ENCODE peak calls at places on chromosome 22, in eight cellular contexts. One of them, this sample, is unnamed.

GRCh38 chr22:38315801-38316339 is 1.4 kb downstream of the CSNK1E start:
- DNase-seq in CD14-positive monocyte: no peak
- DNase-seq in fibroblast of mammary gland: no peak
- DNase-seq in NCI-H524: no peak
- DNase-seq in amniotic stem cell: no peak
- DNase-seq in stimulated activated naive CD4-positive, alpha-beta T cell: no peak
- DNase-seq in naive thymus-derived CD4-positive, alpha-beta T cell: peak
- DNase-seq in heart left ventricle: no peak
- DNase-seq in this sample: no peak

GRCh38 chr22:27175444-27175843 is 518.1 kb downstream of the MIAT start:
- DNase-seq in CD14-positive monocyte: no peak
- DNase-seq in fibroblast of mammary gland: no peak
- DNase-seq in NCI-H524: no peak
- DNase-seq in amniotic stem cell: no peak
- DNase-seq in stimulated activated naive CD4-positive, alpha-beta T cell: no peak
- DNase-seq in naive thymus-derived CD4-positive, alpha-beta T cell: no peak
- DNase-seq in heart left ventricle: no peak
- DNase-seq in this sample: no peak

GRCh38 chr22:49969751-49970527 is 9.4 kb downstream of the PIM3 start:
- DNase-seq in CD14-positive monocyte: peak
- DNase-seq in fibroblast of mammary gland: no peak
- DNase-seq in NCI-H524: no peak
- DNase-seq in amniotic stem cell: no peak
- DNase-seq in stimulated activated naive CD4-positive, alpha-beta T cell: no peak
- DNase-seq in naive thymus-derived CD4-positive, alpha-beta T cell: no peak
- DNase-seq in heart left ventricle: peak
- DNase-seq in this sample: peak

GRCh38 chr22:46574993-46575914 is 37.8 kb upstream of the CELSR1 start:
- DNase-seq in CD14-positive monocyte: peak
- DNase-seq in fibroblast of mammary gland: no peak
- DNase-seq in NCI-H524: no peak
- DNase-seq in amniotic stem cell: no peak
- DNase-seq in stimulated activated naive CD4-positive, alpha-beta T cell: no peak
- DNase-seq in naive thymus-derived CD4-positive, alpha-beta T cell: no peak
- DNase-seq in heart left ventricle: no peak
- DNase-seq in this sample: no peak

GRCh38 chr22:48800036-48800885 is 1027.4 kb downstream of the BRD1 start:
- DNase-seq in CD14-positive monocyte: no peak
- DNase-seq in fibroblast of mammary gland: no peak
- DNase-seq in NCI-H524: no peak
- DNase-seq in amniotic stem cell: no peak
- DNase-seq in stimulated activated naive CD4-positive, alpha-beta T cell: no peak
- DNase-seq in naive thymus-derived CD4-positive, alpha-beta T cell: peak
- DNase-seq in heart left ventricle: no peak
- DNase-seq in this sample: no peak

GRCh38 chr22:44489026-44489425 is 9.0 kb downstream of the RTL6 start:
- DNase-seq in CD14-positive monocyte: no peak
- DNase-seq in fibroblast of mammary gland: no peak
- DNase-seq in NCI-H524: no peak
- DNase-seq in amniotic stem cell: no peak
- DNase-seq in stimulated activated naive CD4-positive, alpha-beta T cell: no peak
- DNase-seq in naive thymus-derived CD4-positive, alpha-beta T cell: no peak
- DNase-seq in heart left ventricle: no peak
- DNase-seq in this sample: no peak

GRCh38 chr22:43230571-43230970 is 43.6 kb upstream of the TTLL12 start:
- DNase-seq in CD14-positive monocyte: no peak
- DNase-seq in fibroblast of mammary gland: no peak
- DNase-seq in NCI-H524: no peak
- DNase-seq in amniotic stem cell: no peak
- DNase-seq in stimulated activated naive CD4-positive, alpha-beta T cell: no peak
- DNase-seq in naive thymus-derived CD4-positive, alpha-beta T cell: no peak
- DNase-seq in heart left ventricle: no peak
- DNase-seq in this sample: no peak

GRCh38 chr22:46774456-46775363 is 12.3 kb downstream of the TBC1D22A start:
- DNase-seq in CD14-positive monocyte: no peak
- DNase-seq in fibroblast of mammary gland: no peak
- DNase-seq in NCI-H524: no peak
- DNase-seq in amniotic stem cell: no peak
- DNase-seq in stimulated activated naive CD4-positive, alpha-beta T cell: no peak
- DNase-seq in naive thymus-derived CD4-positive, alpha-beta T cell: no peak
- DNase-seq in heart left ventricle: no peak
- DNase-seq in this sample: no peak

GRCh38 chr22:36405671-36406070 is 17.9 kb upstream of the MYH9 start:
- DNase-seq in CD14-positive monocyte: peak
- DNase-seq in fibroblast of mammary gland: no peak
- DNase-seq in NCI-H524: no peak
- DNase-seq in amniotic stem cell: no peak
- DNase-seq in stimulated activated naive CD4-positive, alpha-beta T cell: peak
- DNase-seq in naive thymus-derived CD4-positive, alpha-beta T cell: no peak
- DNase-seq in heart left ventricle: no peak
- DNase-seq in this sample: peak

GRCh38 chr22:36368359-36368983 is 19.3 kb downstream of the MYH9 start:
- DNase-seq in CD14-positive monocyte: no peak
- DNase-seq in fibroblast of mammary gland: peak
- DNase-seq in NCI-H524: no peak
- DNase-seq in amniotic stem cell: peak
- DNase-seq in stimulated activated naive CD4-positive, alpha-beta T cell: no peak
- DNase-seq in naive thymus-derived CD4-positive, alpha-beta T cell: peak
- DNase-seq in heart left ventricle: peak
- DNase-seq in this sample: no peak

GRCh38 chr22:37440875-37441274 is 13.6 kb upstream of the ELFN2 start:
- DNase-seq in CD14-positive monocyte: no peak
- DNase-seq in fibroblast of mammary gland: no peak
- DNase-seq in NCI-H524: no peak
- DNase-seq in amniotic stem cell: no peak
- DNase-seq in stimulated activated naive CD4-positive, alpha-beta T cell: no peak
- DNase-seq in naive thymus-derived CD4-positive, alpha-beta T cell: no peak
- DNase-seq in heart left ventricle: no peak
- DNase-seq in this sample: no peak

GRCh38 chr22:49564666-49565515 is 262.8 kb downstream of the BRD1 start:
- DNase-seq in CD14-positive monocyte: no peak
- DNase-seq in fibroblast of mammary gland: no peak
- DNase-seq in NCI-H524: no peak
- DNase-seq in amniotic stem cell: no peak
- DNase-seq in stimulated activated naive CD4-positive, alpha-beta T cell: no peak
- DNase-seq in naive thymus-derived CD4-positive, alpha-beta T cell: no peak
- DNase-seq in heart left ventricle: no peak
- DNase-seq in this sample: no peak

GRCh38 chr22:17264321-17265052 is 45.3 kb upstream of the ADA2 start:
- DNase-seq in CD14-positive monocyte: no peak
- DNase-seq in fibroblast of mammary gland: peak
- DNase-seq in NCI-H524: peak
- DNase-seq in amniotic stem cell: no peak
- DNase-seq in stimulated activated naive CD4-positive, alpha-beta T cell: no peak
- DNase-seq in naive thymus-derived CD4-positive, alpha-beta T cell: no peak
- DNase-seq in heart left ventricle: peak
- DNase-seq in this sample: no peak

GRCh38 chr22:22752556-22753477 is 108.4 kb downstream of the GGTLC2 start:
- DNase-seq in CD14-positive monocyte: peak
- DNase-seq in fibroblast of mammary gland: peak
- DNase-seq in NCI-H524: no peak
- DNase-seq in amniotic stem cell: no peak
- DNase-seq in stimulated activated naive CD4-positive, alpha-beta T cell: no peak
- DNase-seq in naive thymus-derived CD4-positive, alpha-beta T cell: peak
- DNase-seq in heart left ventricle: no peak
- DNase-seq in this sample: no peak

GRCh38 chr22:46076651-46077339 is 73.5 kb upstream of the PPARA start:
- DNase-seq in CD14-positive monocyte: no peak
- DNase-seq in fibroblast of mammary gland: no peak
- DNase-seq in NCI-H524: no peak
- DNase-seq in amniotic stem cell: no peak
- DNase-seq in stimulated activated naive CD4-positive, alpha-beta T cell: no peak
- DNase-seq in naive thymus-derived CD4-positive, alpha-beta T cell: no peak
- DNase-seq in heart left ventricle: peak
- DNase-seq in this sample: no peak

GRCh38 chr22:21947040-21948014 is 5.3 kb downstream of the PPM1F start:
- DNase-seq in CD14-positive monocyte: no peak
- DNase-seq in fibroblast of mammary gland: peak
- DNase-seq in NCI-H524: peak
- DNase-seq in amniotic stem cell: peak
- DNase-seq in stimulated activated naive CD4-positive, alpha-beta T cell: no peak
- DNase-seq in naive thymus-derived CD4-positive, alpha-beta T cell: no peak
- DNase-seq in heart left ventricle: peak
- DNase-seq in this sample: no peak

GRCh38 chr22:38243007-38243775 is 29.6 kb downstream of the TMEM184B start:
- DNase-seq in CD14-positive monocyte: no peak
- DNase-seq in fibroblast of mammary gland: no peak
- DNase-seq in NCI-H524: peak
- DNase-seq in amniotic stem cell: no peak
- DNase-seq in stimulated activated naive CD4-positive, alpha-beta T cell: no peak
- DNase-seq in naive thymus-derived CD4-positive, alpha-beta T cell: no peak
- DNase-seq in heart left ventricle: peak
- DNase-seq in this sample: no peak

GRCh38 chr22:23250424-23251363 is 70.4 kb downstream of the BCR start:
- DNase-seq in CD14-positive monocyte: no peak
- DNase-seq in fibroblast of mammary gland: no peak
- DNase-seq in NCI-H524: no peak
- DNase-seq in amniotic stem cell: no peak
- DNase-seq in stimulated activated naive CD4-positive, alpha-beta T cell: no peak
- DNase-seq in naive thymus-derived CD4-positive, alpha-beta T cell: no peak
- DNase-seq in heart left ventricle: no peak
- DNase-seq in this sample: no peak

This sample was measured in stimulated activated naive B cell treated with anti-CD40 and anti-IgM and Interleukin-4, amounts not matched to agents 10 μg/mL and 1 μg/mL and 100 μg/mL, for 72 hours.